ENCODE peak calls at places on chromosomes 13 and 19, in four cellular contexts. G is fibroblast of mammary gland, P is right lobe of liver, A is lower leg skin. Q is an unnamed sample.

GRCh38 chr13:39918837-39919236 is 263.4 kb downstream of the COG6 start:
- DNase-seq in G (peak; percentile 55), P (no peak), A (no peak), Q (no peak)

GRCh38 chr19:52734340-52734892 is 428 bp downstream of the ZNF611 start:
- DNase-seq in A (no peak), P (peak; percentile 57), G (peak; percentile 2), Q (no peak)

GRCh38 chr19:47506459-47506858 is 8.4 kb downstream of the NAPA start:
- DNase-seq in G (no peak), P (no peak), A (no peak), Q (no peak)

GRCh38 chr13:45466359-45466758 is 1.6 kb downstream of the COG3 start:
- DNase-seq in A (no peak), P (no peak), G (no peak), Q (no peak)

GRCh38 chr13:39263033-39263432 is 224.8 kb downstream of the NHLRC3 start:
- DNase-seq in P (no peak), A (no peak), G (peak; percentile 56), Q (peak; percentile 18)

GRCh38 chr19:54390942-54391577 is 24.2 kb upstream of the TTYH1 start:
- DNase-seq in G (peak; percentile 67), A (no peak), P (no peak), Q (peak; percentile 53)

GRCh38 chr13:27374126-27374613 is 50.2 kb upstream of the GTF3A start:
- DNase-seq in A (no peak), P (no peak), G (peak; percentile 27), Q (no peak)

GRCh38 chr19:46963093-46963734 is 56.4 kb upstream of the NPAS1 start:
- DNase-seq in G (peak; percentile 97), P (no peak), A (no peak), Q (peak; percentile 93)

GRCh38 chr19:48678201-48678600 is 5.4 kb upstream of the NTN5 start:
- DNase-seq in G (no peak), A (no peak), P (no peak), Q (no peak)

GRCh38 chr19:8566855-8567254 is 10.4 kb downstream of the MYO1F start:
- DNase-seq in A (no peak), P (no peak), G (no peak), Q (no peak)

GRCh38 chr19:8569066-8569761 is 8.0 kb downstream of the MYO1F start:
- DNase-seq in A (no peak), P (peak; percentile 70), G (peak; percentile 95), Q (peak; percentile 85)

GRCh38 chr19:8573316-8573715 is 3.9 kb downstream of the MYO1F start:
- DNase-seq in A (no peak), P (no peak), G (no peak), Q (no peak)

GRCh38 chr19:8567522-8568172 is 9.6 kb downstream of the MYO1F start:
- DNase-seq in G (no peak), P (peak; percentile 70), A (no peak), Q (no peak)

GRCh38 chr19:8571006-8571411 is 6.2 kb downstream of the MYO1F start:
- DNase-seq in A (no peak), G (peak; percentile 55), P (peak; percentile 74), Q (no peak)
- H3K4me3 ChIP-seq in A (no peak overlapping the region), G (no peak overlapping the region), P (no peak overlapping the region), Q (no peak overlapping the region)

GRCh38 chr19:13363235-13363634 is 143.0 kb downstream of the CACNA1A start:
- DNase-seq in A (no peak), G (no peak), P (no peak), Q (no peak)

GRCh38 chr19:13370948-13371347 is 135.3 kb downstream of the CACNA1A start:
- DNase-seq in G (no peak), A (no peak), P (no peak), Q (no peak)

GRCh38 chr19:13363954-13364353 is 142.3 kb downstream of the CACNA1A start:
- DNase-seq in G (no peak), P (no peak), A (no peak), Q (no peak)

DNA sequence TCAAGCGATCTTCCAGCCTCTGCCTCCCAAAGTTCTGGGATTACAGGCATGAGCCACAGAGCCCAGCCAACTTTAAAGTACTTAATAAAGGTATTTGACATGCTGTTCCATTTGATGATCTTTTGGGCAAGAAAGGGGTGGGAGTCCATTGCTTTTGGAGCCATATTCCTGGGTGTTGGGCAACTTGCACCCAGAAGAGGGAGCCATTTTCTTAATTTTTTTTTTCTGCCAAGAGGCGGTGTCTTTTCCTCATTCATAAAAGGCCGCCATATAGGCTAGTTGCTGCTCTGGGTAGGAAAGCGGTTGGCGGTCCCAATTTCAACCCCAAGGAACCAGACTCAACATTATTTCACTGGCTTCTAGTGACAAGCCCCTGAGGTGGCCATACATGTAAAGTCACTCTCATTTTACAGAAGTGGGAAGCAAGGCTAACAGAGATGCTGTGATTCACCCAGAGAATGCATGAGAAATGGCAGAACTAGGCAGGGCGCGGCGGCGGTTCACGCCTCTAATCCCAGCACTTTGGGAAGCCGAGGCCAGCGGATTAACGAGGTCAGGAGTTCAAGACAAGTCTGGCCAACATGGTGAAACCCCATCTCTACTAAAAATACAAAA is 139.6 kb downstream of the CACNA1A start:
- DNase-seq in P (no peak), A (no peak), G (peak; percentile 52), Q (peak; percentile 3)
- TF ChIP-seq CTCF in P (peak; percentile 9), A (no peak), G (peak; percentile 69), Q (peak; percentile 56)

GRCh38 chr13:50593228-50593627 is 250.3 kb downstream of the DLEU7 start:
- DNase-seq in A (no peak), G (no peak), P (no peak), Q (no peak)
- H3K4me3 ChIP-seq in A (no peak overlapping the region), G (no peak overlapping the region), P (no peak overlapping the region), Q (no peak overlapping the region)

GRCh38 chr19:1002600-1002999 is 2.4 kb downstream of the GRIN3B start:
- DNase-seq in A (no peak), P (no peak), G (no peak), Q (no peak)

GRCh38 chr19:1003283-1003682 is 3.1 kb downstream of the GRIN3B start:
- DNase-seq in A (no peak), P (no peak), G (no peak), Q (no peak)

GRCh38 chr19:1000591-1001537 is 645 bp downstream of the GRIN3B start:
- DNase-seq in P (no peak), G (no peak), A (no peak), Q (no peak)

GRCh38 chr19:1000095-1000494 is at the start of gene GRIN3B:
- DNase-seq in P (no peak), G (peak; percentile 38), A (no peak), Q (no peak)

GRCh38 chr19:1001538-1002166 is 1.4 kb downstream of the GRIN3B start:
- DNase-seq in A (no peak), G (no peak), P (no peak), Q (no peak)
- TF ChIP-seq CTCF in A (no peak), G (peak; percentile 56), P (peak; percentile 94), Q (peak; percentile 82)

GRCh38 chr19:49687150-49687549 is 2.2 kb upstream of the ADM5 start:
- DNase-seq in G (no peak), P (no peak), A (no peak), Q (no peak)
- H3K4me3 ChIP-seq in G (no peak overlapping the region), P (no peak overlapping the region), A (no peak overlapping the region), Q (no peak overlapping the region)

DNA sequence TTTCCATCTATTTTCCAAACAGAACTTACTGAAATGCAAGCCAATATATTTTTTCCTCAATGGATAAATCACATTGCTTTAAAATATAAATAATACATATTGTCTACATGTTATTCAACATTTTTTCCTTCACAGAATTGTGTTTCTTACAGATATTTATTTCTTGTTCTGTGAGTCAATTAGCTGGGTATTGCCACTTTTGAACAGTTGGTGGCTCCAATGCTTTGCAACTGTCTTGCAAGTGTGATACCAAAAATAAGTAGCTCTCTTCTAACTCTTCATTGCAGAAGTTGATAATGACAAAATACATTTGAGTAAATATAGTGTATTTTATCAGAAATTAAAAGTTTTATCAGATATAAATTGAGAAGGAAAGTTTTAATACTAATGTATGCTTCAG is 17.1 kb upstream of the GPC5 start:
- DNase-seq in P (no peak), G (peak; percentile 27), A (no peak), Q (peak; percentile 38)
- TF ChIP-seq CTCF in P (peak; percentile 42), G (peak; percentile 29), A (no peak), Q (peak; percentile 59)

GRCh38 chr13:48156466-48156865 is 61.6 kb upstream of the MED4 start:
- DNase-seq in A (no peak), P (no peak), G (no peak), Q (no peak)
- H3K4me3 ChIP-seq in A (no peak overlapping the region), P (no peak overlapping the region), G (no peak overlapping the region), Q (no peak overlapping the region)

GRCh38 chr19:45130888-45131615 is 29.7 kb downstream of the NKPD1 start:
- DNase-seq in G (no peak), P (no peak), A (no peak), Q (no peak)
- TF ChIP-seq CTCF in G (no peak), P (peak; percentile 33), A (no peak), Q (no peak)

DNA sequence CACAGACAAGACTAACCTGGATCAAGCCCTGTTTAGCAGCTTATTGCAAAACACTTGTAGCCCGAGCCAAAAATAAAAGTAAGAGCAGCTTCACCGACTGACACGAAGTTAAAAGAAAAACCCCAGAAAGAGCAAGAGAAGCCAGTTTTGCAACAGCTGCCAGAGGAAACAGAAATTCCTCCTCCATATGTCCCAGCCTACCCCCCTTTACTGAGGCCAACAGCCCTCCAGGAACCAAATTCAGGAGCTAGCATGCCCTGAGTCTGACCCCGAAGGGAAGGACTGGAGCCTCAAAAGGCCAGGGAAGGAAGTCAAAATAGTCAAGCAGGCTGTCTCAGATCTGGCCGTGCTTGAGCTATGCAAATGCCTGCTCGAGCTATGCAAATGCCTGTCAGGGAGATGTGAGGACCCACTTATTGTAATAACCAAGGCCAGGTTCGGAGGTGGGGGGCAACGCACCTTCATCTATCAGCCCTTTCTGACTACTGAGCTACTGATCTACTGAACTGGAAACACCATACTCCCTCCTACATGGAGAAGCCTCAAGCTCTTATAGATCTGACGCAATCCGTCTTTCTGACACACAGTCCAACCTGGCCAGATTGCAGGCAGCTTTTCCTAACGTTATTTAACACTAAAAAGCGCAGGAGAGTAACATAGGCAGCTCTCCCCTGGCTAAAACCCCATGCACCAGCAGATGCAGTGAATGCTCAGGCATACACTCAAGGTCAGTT is 6.7 kb downstream of the SIGLEC11 start:
- DNase-seq in A (no peak), P (no peak), G (peak; percentile 23), Q (no peak)
- H3K4me3 ChIP-seq in A (no peak overlapping the region), P (no peak overlapping the region), G (no peak overlapping the region), Q (no peak overlapping the region)

GRCh38 chr19:32289566-32290210 is 55.7 kb upstream of the ZNF507 start:
- DNase-seq in P (no peak), A (no peak), G (no peak), Q (no peak)

GRCh38 chr19:32291876-32292275 is 53.5 kb upstream of the ZNF507 start:
- DNase-seq in P (no peak), A (no peak), G (no peak), Q (no peak)

GRCh38 chr19:32287086-32287485 is 58.3 kb upstream of the ZNF507 start:
- DNase-seq in P (no peak), G (peak; percentile 14), A (no peak), Q (no peak)

GRCh38 chr19:32287811-32288227 is 57.6 kb upstream of the ZNF507 start:
- DNase-seq in A (peak; percentile 93), P (no peak), G (peak; percentile 81), Q (peak; percentile 6)
- TF ChIP-seq CTCF in A (no peak), P (peak; percentile 34), G (peak; percentile 58), Q (peak; percentile 35)

Q was measured in astrocyte of the cerebellum.